ENCODE peak calls at places on chromosomes 13 and 19, in ten cellular contexts. Q, B, J, K, I, L, R, S, P and T are unnamed samples.

GRCh38 chr19:12689581-12690216 is 1.9 kb downstream of the GNG14 start:
- DNase-seq in I (no peak), B (no peak), P (no peak), L (no peak), R (no peak), S (no peak), K (no peak), Q (no peak), J (no peak), T (no peak)

GRCh38 chr13:48502601-48503319 is 30.1 kb downstream of the RCBTB2 start:
- DNase-seq in B (no peak), K (no peak), P (no peak), I (no peak), R (no peak), S (no peak), J (no peak), L (no peak), Q (no peak), T (no peak)

GRCh38 chr13:93172109-93172508 is 54.5 kb upstream of the GPC6 start:
- DNase-seq in I (no peak), Q (no peak), P (no peak), S (no peak), J (no peak), R (no peak), L (no peak), B (no peak), K (no peak), T (no peak)

GRCh38 chr13:24270639-24271131 is 38.7 kb upstream of the C1QTNF9 start:
- DNase-seq in L (no peak), S (no peak), I (peak), B (peak), K (peak), P (peak), J (peak), Q (peak), R (peak), T (peak)

GRCh38 chr13:73449258-73449657 is 390.5 kb downstream of the KLF5 start:
- DNase-seq in S (no peak), K (no peak), P (no peak), Q (no peak), I (no peak), B (peak), J (no peak), L (no peak), R (no peak), T (no peak)

GRCh38 chr19:58054792-58055482 is 4.1 kb upstream of the ZNF135 start:
- DNase-seq in P (peak), I (no peak), J (no peak), R (peak), B (peak), S (no peak), Q (no peak), L (no peak), K (peak), T (no peak)

GRCh38 chr19:16078759-16079707 is 2.7 kb downstream of the TPM4 start:
- DNase-seq in S (no peak), L (peak), K (peak), I (peak), R (peak), B (peak), Q (peak), J (no peak), P (peak), T (peak)

GRCh38 chr19:35671818-35672217 is 5.5 kb downstream of the UPK1A start:
- DNase-seq in J (no peak), B (peak), S (no peak), Q (no peak), P (no peak), K (no peak), L (peak), I (no peak), R (no peak), T (no peak)

GRCh38 chr13:60700994-60701393 is 304.0 kb downstream of the TDRD3 start:
- DNase-seq in I (no peak), B (no peak), P (no peak), Q (no peak), S (no peak), J (no peak), L (no peak), R (no peak), K (no peak), T (no peak)

GRCh38 chr19:13169769-13170168 is 19.6 kb downstream of the IER2 start:
- DNase-seq in Q (no peak), S (no peak), L (no peak), R (peak), J (no peak), B (no peak), K (no peak), P (no peak), I (no peak), T (no peak)

GRCh38 chr19:3324405-3324856 is 42.0 kb upstream of the NFIC start:
- DNase-seq in L (no peak), B (peak), I (peak), S (no peak), J (no peak), Q (no peak), K (peak), P (no peak), R (peak), T (peak)